ENCODE peak calls at places on chromosomes 11 and 22, in six cellular contexts. S is AG09309, O is amniotic stem cell, P is RWPE1, Q is thoracic aorta, T is right cardiac atrium. J is an unnamed sample.

GRCh38 chr11:19370100-19370861 is 129.5 kb upstream of the E2F8 start:
- DNase-seq in S (no peak), O (no peak), P (peak), Q (no peak), T (peak), J (no peak)

GRCh38 chr11:12531020-12531419 is 143.2 kb upstream of the TEAD1 start:
- DNase-seq in S (no peak), O (no peak), P (no peak), Q (no peak), T (no peak), J (no peak)

GRCh38 chr22:43346521-43346929 is 3.4 kb upstream of the SCUBE1 start:
- DNase-seq in S (no peak), O (no peak), P (peak), Q (no peak), T (peak), J (peak)

GRCh38 chr11:4190098-4190497 is 95.5 kb downstream of the RRM1 start:
- DNase-seq in S (no peak), O (no peak), P (no peak), Q (no peak), T (no peak), J (no peak)

GRCh38 chr11:107263865-107264563 is 193.6 kb downstream of the CWF19L2 start:
- DNase-seq in S (no peak), O (no peak), P (no peak), Q (no peak), T (no peak), J (no peak)

GRCh38 chr11:44443836-44444769 is 121.4 kb upstream of the CD82 start:
- DNase-seq in S (no peak), O (no peak), P (no peak), Q (no peak), T (no peak), J (no peak)

GRCh38 chr11:15074206-15075161 is 1.1 kb downstream of the CALCB start:
- DNase-seq in S (peak), O (peak), P (peak), Q (peak), T (peak), J (peak)

GRCh38 chr22:23278883-23279675 is 98.8 kb downstream of the BCR start:
- DNase-seq in S (no peak), O (no peak), P (peak), Q (no peak), T (peak), J (no peak)

GRCh38 chr22:19825904-19826618 is 28.6 kb downstream of the GNB1L start:
- DNase-seq in S (no peak), O (no peak), P (no peak), Q (no peak), T (no peak), J (no peak)

GRCh38 chr22:27772370-27773235 is 29.0 kb downstream of the MN1 start:
- DNase-seq in S (no peak), O (no peak), P (no peak), Q (no peak), T (no peak), J (no peak)

GRCh38 chr11:118415739-118416068 is 14.3 kb downstream of the ATP5MG start:
- DNase-seq in S (peak), O (peak), P (peak), Q (no peak), T (no peak), J (peak)